ENCODE peak calls at places on chromosomes 12 and 14, in seven cellular contexts. L is A549, R is GM12878, X is SK-N-SH, G is K562, V is HepG2, U is H1. Q is an unnamed sample.

GRCh38 chr14:91264151-91265150 is 19.9 kb upstream of the GPR68 start:
- DNase-seq in L (no peak), R (no peak), X (no peak), G (peak), V (no peak), U (no peak), Q (no peak)

GRCh38 chr12:43675048-43675904 is 83.3 kb downstream of the PUS7L start:
- DNase-seq in L (no peak), R (no peak), X (no peak), G (no peak), V (no peak), U (no peak), Q (no peak)

GRCh38 chr14:87869619-87870583 is 123.1 kb downstream of the GALC start:
- DNase-seq in L (no peak), R (no peak), X (no peak), G (no peak), V (no peak), U (no peak), Q (peak)

GRCh38 chr12:117142094-117142493 is 42.9 kb upstream of the TESC start:
- DNase-seq in L (peak), R (no peak), X (no peak), G (no peak), V (no peak), U (no peak), Q (no peak)

GRCh38 chr12:9349888-9350885 is 142.0 kb upstream of the PZP start:
- DNase-seq in L (no peak), R (no peak), X (no peak), G (no peak), V (peak), U (no peak), Q (no peak)

GRCh38 chr14:68547305-68548193 is 245.3 kb downstream of the ZFP36L1 start:
- DNase-seq in L (peak), R (no peak), X (no peak), G (no peak), V (no peak), U (no peak), Q (peak)

GRCh38 chr12:8667280-8667679 is 4.7 kb upstream of the MFAP5 start:
- DNase-seq in L (no peak), R (no peak), X (no peak), G (no peak), V (no peak), U (no peak), Q (no peak)

GRCh38 chr12:104671407-104672095 is 214.8 kb downstream of the CHST11 start:
- DNase-seq in L (peak), R (peak), X (peak), G (peak), V (peak), U (no peak), Q (peak)

GRCh38 chr14:91123201-91123600 is 9.3 kb downstream of the DGLUCY start:
- DNase-seq in L (no peak), R (no peak), X (peak), G (no peak), V (no peak), U (no peak), Q (no peak)

GRCh38 chr12:1836854-1837411 is 16.6 kb downstream of the LRTM2 start:
- DNase-seq in L (no peak), R (no peak), X (peak), G (no peak), V (peak), U (no peak), Q (no peak)

GRCh38 chr12:56759270-56759908 is 3.7 kb upstream of the HSD17B6 start:
- DNase-seq in L (no peak), R (no peak), X (no peak), G (no peak), V (peak), U (no peak), Q (no peak)

GRCh38 chr12:75478395-75478794 is 2.2 kb upstream of the GLIPR1 start:
- DNase-seq in L (no peak), R (peak), X (no peak), G (no peak), V (no peak), U (no peak), Q (peak)

GRCh38 chr12:96434107-96434506 is 33.9 kb upstream of the CDK17 start:
- DNase-seq in L (no peak), R (no peak), X (no peak), G (no peak), V (no peak), U (no peak), Q (peak)

GRCh38 chr12:57641699-57642442 is 8.9 kb upstream of the B4GALNT1 start:
- DNase-seq in L (no peak), R (no peak), X (no peak), G (peak), V (no peak), U (no peak), Q (no peak)

GRCh38 chr12:121799175-121799841 is 4.5 kb upstream of the SETD1B start:
- DNase-seq in L (peak), R (no peak), X (peak), G (peak), V (peak), U (no peak), Q (peak)

GRCh38 chr12:95648990-95649791 is 97.9 kb upstream of the USP44 start:
- DNase-seq in L (peak), R (no peak), X (no peak), G (no peak), V (no peak), U (no peak), Q (peak)

GRCh38 chr14:36847366-36847765 is 185.7 kb downstream of the PAX9 start:
- DNase-seq in L (no peak), R (no peak), X (no peak), G (peak), V (no peak), U (no peak), Q (no peak)

DNA sequence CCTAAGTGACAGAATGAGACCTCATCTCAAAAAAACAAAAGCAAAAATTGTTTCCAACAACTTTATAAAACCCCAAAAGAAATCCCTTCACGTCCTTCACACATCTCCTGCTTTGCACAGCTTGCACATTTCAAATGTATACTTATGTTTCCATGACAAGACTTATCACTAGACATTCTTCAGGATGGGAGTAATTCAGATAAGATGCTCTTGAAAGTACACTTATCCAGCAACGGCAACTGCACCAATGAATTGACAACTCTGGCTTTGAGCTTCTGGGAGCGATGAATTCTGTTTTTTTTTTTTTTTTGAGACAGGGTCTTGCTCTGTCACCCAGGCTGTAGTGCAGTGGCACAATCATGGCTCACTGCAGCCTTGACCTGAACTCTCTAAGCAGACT is 30.8 kb upstream of the AKAP5 start:
- DNase-seq in L (no peak), R (no peak), X (no peak), G (no peak), V (no peak), U (no peak), Q (peak)
- TF ChIP-seq RFX5 in L (no peak), R (no peak), X (no peak), G (no peak), V (no peak), U (no peak), Q (no peak)

DNA sequence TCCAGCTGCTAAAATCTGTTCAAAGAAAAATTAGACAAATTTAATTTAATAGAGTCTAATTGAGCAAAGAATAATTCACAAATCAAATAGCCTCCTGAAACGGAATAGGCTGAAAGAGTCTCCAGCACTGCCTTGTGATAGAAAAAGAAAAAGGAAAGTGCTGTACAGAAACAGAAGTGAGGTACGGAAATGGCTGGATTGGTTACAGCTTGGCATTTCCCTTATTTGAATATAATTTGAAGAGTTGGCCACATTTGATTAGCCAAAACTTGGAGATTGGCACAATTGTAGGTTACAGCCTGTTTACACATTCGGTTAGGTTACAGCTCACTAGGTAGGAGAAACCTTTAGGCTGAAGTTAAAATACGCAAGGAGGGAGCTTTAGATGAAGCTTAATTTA is 24.8 kb upstream of the PCED1B start:
- DNase-seq in L (no peak), R (no peak), X (no peak), G (no peak), V (no peak), U (no peak), Q (no peak)
- TF ChIP-seq RFX5 in L (no peak), R (no peak), X (no peak), G (no peak), V (no peak), U (no peak), Q (no peak)

GRCh38 chr12:68560823-68561422 is 49.8 kb upstream of the RAP1B start:
- DNase-seq in L (no peak), R (no peak), X (no peak), G (no peak), V (no peak), U (no peak), Q (peak)

GRCh38 chr12:68557011-68557715 is 53.5 kb upstream of the RAP1B start:
- DNase-seq in L (peak), R (no peak), X (no peak), G (peak), V (no peak), U (no peak), Q (peak)

GRCh38 chr12:68559246-68559645 is 51.5 kb upstream of the RAP1B start:
- DNase-seq in L (no peak), R (no peak), X (no peak), G (peak), V (no peak), U (no peak), Q (peak)

GRCh38 chr12:68561830-68562229 is 48.9 kb upstream of the RAP1B start:
- DNase-seq in L (no peak), R (no peak), X (no peak), G (peak), V (no peak), U (no peak), Q (no peak)

DNA sequence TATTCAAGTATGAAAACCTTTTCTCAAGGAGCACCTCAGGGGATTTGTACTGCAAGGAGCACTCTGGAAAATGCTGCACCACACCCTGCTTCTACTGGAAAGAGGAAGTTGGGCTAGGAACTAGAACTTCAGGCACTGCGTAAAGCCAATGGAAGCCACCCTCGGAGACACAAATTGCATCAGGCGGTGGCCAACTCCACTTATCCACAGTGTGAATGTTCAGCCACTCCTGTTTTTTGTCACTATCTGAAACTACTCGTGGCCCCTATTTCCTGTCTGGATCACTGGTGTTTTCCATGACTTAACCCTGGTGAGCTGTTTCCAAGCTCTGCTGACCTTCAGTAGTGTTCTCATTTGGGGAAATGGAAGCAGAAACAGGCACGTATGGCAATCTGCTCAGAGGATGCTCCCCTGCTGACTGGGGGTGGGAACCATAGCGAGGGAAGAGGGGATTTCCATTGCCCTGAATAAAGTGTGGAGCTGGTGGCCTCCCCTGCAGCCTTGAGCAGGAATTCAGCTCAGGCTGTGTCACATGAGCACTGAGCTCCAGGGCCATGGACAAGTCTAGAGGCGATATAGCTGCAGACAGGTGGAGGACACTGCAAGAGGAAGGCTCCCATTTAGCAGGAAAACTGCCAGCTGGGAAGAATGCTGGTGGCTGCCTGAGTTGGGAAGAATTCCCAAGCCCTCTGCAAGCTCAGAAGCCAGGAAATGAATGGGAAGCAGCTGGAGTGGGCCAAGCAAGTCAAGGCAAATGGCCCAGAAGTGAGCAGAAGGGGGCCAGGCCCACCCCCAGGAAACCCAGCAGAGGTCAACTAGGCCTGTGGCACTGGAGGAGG is 50.5 kb upstream of the RAP1B start:
- DNase-seq in L (no peak), R (no peak), X (no peak), G (peak), V (no peak), U (no peak), Q (peak)
- TF ChIP-seq RFX5 in L (no peak), R (no peak), X (no peak), G (no peak), V (no peak), U (no peak), Q (no peak)

GRCh38 chr12:38424436-38424835 is 107.9 kb downstream of the ALG10B start:
- DNase-seq in L (no peak), R (no peak), X (no peak), G (no peak), V (no peak), U (no peak), Q (no peak)
- TF ChIP-seq RFX5 in L (no peak), R (no peak), X (no peak), G (no peak), V (no peak), U (no peak), Q (no peak)

DNA sequence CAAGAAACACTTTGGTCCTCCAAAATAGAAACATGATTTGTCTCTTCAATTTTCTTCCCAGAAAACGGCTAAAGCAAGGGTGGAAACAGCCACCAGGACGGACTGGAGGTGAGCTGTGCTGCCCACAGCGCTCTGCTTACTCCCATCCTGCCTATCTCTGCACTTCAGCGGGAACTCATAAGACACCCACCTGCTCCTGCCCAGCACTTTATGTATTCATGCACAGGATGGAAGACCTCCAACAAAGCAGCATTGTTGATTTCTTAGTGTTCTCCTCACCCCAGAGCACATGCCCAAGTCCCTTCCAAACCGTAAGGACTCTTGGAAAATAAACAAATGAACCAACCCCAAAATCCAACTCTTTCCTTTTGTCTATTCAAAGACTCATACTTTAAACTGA is 277.2 kb downstream of the MED13L start:
- DNase-seq in L (no peak), R (no peak), X (no peak), G (no peak), V (no peak), U (no peak), Q (no peak)
- TF ChIP-seq RFX5 in L (no peak), R (no peak), X (no peak), G (no peak), V (no peak), U (no peak), Q (no peak)

Q was measured in IMR-90.